ENCODE peak calls at places on chromosomes 16 and 17, in six cellular contexts. I is tibial nerve; U is cardiac muscle cell; R is pancreas; N is CD4-positive, alpha-beta memory T cell; F is naive thymus-derived CD4-positive, alpha-beta T cell. Q is an unnamed sample.

GRCh38 chr16:24852281-24852721 is 6.5 kb downstream of the SLC5A11 start:
- DNase-seq in I (no peak), U (no peak), R (no peak), N (no peak), F (no peak), Q (no peak)

GRCh38 chr16:23079683-23080221 is 69.5 kb downstream of the USP31 start:
- DNase-seq in I (no peak), U (no peak), R (peak; percentile 20), N (no peak), F (no peak), Q (no peak)

GRCh38 chr17:57356722-57357391 is 100.5 kb downstream of the MSI2 start:
- DNase-seq in I (no peak), U (no peak), R (no peak), N (no peak), F (no peak), Q (no peak)

GRCh38 chr17:37791434-37791833 is 46.6 kb upstream of the HNF1B start:
- DNase-seq in I (no peak), U (no peak), R (peak; percentile 35), N (peak; percentile 44), F (no peak), Q (no peak)

GRCh38 chr16:70737377-70738082 is 51.7 kb upstream of the MTSS2 start:
- DNase-seq in I (peak; percentile 64), U (peak; percentile 47), R (peak; percentile 36), N (peak; percentile 51), F (peak; percentile 41), Q (no peak)

GRCh38 chr17:40251576-40251975 is 32.5 kb downstream of the WIPF2 start:
- DNase-seq in I (peak; percentile 44), U (no peak), R (no peak), N (no peak), F (no peak), Q (no peak)

GRCh38 chr17:50514936-50515702 is 6.9 kb downstream of the MYCBPAP start:
- DNase-seq in I (peak; percentile 61), U (no peak), R (no peak), N (no peak), F (no peak), Q (no peak)

GRCh38 chr17:9522074-9522473 is 53.5 kb downstream of the STX8 start:
- DNase-seq in I (peak; percentile 18), U (peak; percentile 48), R (no peak), N (peak; percentile 19), F (no peak), Q (no peak)

GRCh38 chr16:54291107-54291980 is 4.8 kb upstream of the IRX3 start:
- DNase-seq in I (no peak), U (peak; percentile 53), R (no peak), N (no peak), F (no peak), Q (no peak)

GRCh38 chr16:53207810-53208752 is 153.3 kb downstream of the CHD9 start:
- DNase-seq in I (peak; percentile 52), U (peak; percentile 89), R (peak; percentile 29), N (no peak), F (no peak), Q (no peak)

GRCh38 chr17:76092526-76093413 is 10.8 kb downstream of the EXOC7 start:
- DNase-seq in I (no peak), U (no peak), R (no peak), N (no peak), F (no peak), Q (no peak)

GRCh38 chr17:43341705-43342600 is 56.8 kb upstream of the ARL4D start:
- DNase-seq in I (no peak), U (no peak), R (no peak), N (no peak), F (no peak), Q (no peak)

GRCh38 chr17:51325471-51325870 is 65.1 kb downstream of the UTP18 start:
- DNase-seq in I (no peak), U (no peak), R (no peak), N (no peak), F (no peak), Q (no peak)

GRCh38 chr17:7177954-7178477 is 1.2 kb downstream of the ASGR1 start:
- DNase-seq in I (no peak), U (peak; percentile 29), R (no peak), N (no peak), F (no peak), Q (no peak)

GRCh38 chr16:71626858-71627213 is 852 bp downstream of the MARVELD3 start:
- DNase-seq in I (no peak), U (no peak), R (peak; percentile 63), N (no peak), F (no peak), Q (no peak)

GRCh38 chr16:67967183-67967955 is 1.1 kb downstream of the SLC12A4 start:
- DNase-seq in I (no peak), U (peak; percentile 34), R (no peak), N (peak; percentile 17), F (no peak), Q (no peak)

GRCh38 chr17:73280191-73280590 is 18.5 kb upstream of the CPSF4L start:
- DNase-seq in I (no peak), U (no peak), R (no peak), N (no peak), F (no peak), Q (no peak)

GRCh38 chr17:2120550-2121335 is 65.8 kb downstream of the HIC1 start:
- DNase-seq in I (no peak), U (no peak), R (no peak), N (no peak), F (no peak), Q (no peak)

GRCh38 chr17:41504126-41504977 is 1.1 kb downstream of the KRT13 start:
- DNase-seq in I (no peak), U (no peak), R (no peak), N (no peak), F (no peak), Q (no peak)

GRCh38 chr17:58757162-58757613 is 1.5 kb downstream of the PPM1E start:
- DNase-seq in I (no peak), U (no peak), R (no peak), N (no peak), F (no peak), Q (no peak)

DNA sequence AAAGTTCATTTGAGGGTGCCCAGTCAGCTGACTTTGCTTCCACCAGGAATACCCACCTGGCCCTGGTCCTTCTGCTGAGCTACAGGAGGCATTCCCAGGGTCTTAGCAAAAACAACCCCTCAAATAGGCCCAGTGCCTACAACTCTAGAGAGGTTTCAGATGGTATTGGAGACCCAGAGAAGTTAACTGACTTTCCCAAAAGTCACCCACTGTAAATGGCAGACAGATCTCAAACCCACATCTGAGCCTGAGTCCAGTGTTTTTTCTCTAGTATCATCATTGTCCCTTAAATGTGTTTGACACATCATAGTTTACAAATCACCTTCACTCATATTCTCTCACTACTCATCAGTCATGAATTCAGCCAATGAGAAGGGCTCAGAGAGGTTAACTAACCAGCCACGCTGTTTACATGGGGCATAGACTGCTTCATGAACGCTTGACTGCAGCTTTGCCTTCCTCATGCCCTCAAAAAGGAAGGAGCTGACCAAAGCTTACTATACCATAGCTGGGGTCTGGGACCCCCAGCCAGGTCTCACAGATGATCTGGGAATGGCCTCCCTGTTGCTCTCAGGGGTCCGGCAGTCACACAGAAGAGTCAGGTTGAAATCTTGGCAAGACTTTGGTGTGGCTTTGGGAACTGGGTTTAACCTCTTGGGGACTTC is 3.7 kb downstream of the PHOSPHO1 start:
- DNase-seq in I (no peak), U (no peak), R (no peak), N (no peak), F (no peak), Q (no peak)
- H3K9me3 ChIP-seq in I (no peaks in the 10 kb centered on the region), U (no peaks in the 10 kb centered on the region), R (no peaks in the 10 kb centered on the region), N (no peaks in the 10 kb centered on the region), F (no peaks in the 10 kb centered on the region), Q (no peaks in the 10 kb centered on the region)

DNA sequence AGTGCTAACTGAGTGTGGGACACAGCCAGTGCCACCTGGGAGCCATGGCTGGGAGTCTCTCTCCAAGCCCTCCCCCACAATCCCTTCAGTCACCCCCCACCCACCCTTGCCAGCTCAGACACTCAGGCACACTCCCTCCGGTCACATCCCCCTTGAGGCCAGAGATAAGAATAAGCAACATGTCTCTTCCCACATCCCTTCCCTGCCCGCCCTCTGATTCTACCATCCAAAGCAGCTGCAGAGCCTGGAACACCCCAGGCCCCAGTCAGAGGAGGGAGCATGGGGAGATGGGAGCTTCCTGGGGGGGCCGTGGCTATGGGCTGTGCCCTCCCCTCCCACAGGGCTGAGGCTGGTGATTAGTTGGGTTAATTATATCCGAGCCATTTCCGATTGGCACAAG is 28.8 kb upstream of the MEIOC start:
- DNase-seq in I (no peak), U (no peak), R (no peak), N (no peak), F (no peak), Q (no peak)
- H3K9me3 ChIP-seq in I (peaks cover 3% of the 10 kb centered on the region), U (no peaks in the 10 kb centered on the region), R (no peaks in the 10 kb centered on the region), N (no peaks in the 10 kb centered on the region), F (no peaks in the 10 kb centered on the region), Q (peaks cover 1% of the 10 kb centered on the region)

GRCh38 chr16:35749253-35750141 is 2290.1 kb downstream of the TP53TG3F start:
- DNase-seq in I (no peak), U (no peak), R (no peak), N (no peak), F (no peak), Q (no peak)
- H3K9me3 ChIP-seq in I (peaks cover 88% of the 10 kb centered on the region), U (no peaks in the 10 kb centered on the region), R (no peaks in the 10 kb centered on the region), N (no peaks in the 10 kb centered on the region), F (no peaks in the 10 kb centered on the region), Q (no peaks in the 10 kb centered on the region)

DNA sequence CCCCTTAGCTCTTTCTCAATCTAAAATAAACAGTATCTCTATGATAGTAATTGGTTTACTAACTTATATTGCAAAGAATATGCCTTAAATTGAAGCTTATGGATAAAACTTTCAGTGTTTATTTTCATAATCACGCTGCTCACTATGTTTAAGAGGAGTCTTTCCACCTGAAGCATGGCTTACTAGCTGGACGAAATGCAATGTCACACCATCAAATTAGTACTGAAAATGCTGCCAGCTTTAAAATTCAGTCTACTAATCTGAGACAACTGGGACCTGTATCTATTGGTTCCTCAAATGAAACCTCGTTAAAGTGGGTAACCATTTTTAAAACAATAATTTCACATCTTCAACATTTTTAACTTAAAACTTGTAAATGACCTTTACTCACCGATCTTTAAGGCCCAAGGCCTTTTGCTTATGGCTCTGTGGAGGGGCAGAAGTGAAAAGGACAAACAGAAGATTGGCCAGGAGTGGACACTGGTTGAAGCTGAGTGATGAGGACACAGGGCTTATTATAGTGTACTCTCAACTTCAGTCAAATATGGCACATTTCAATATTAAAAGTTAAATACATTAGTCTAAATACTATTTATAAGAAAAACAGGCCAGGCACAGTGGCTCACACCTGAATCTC is 212.8 kb upstream of the WSB1 start:
- DNase-seq in I (no peak), U (no peak), R (no peak), N (no peak), F (no peak), Q (no peak)
- H3K9me3 ChIP-seq in I (no peaks in the 10 kb centered on the region), U (no peaks in the 10 kb centered on the region), R (no peaks in the 10 kb centered on the region), N (no peaks in the 10 kb centered on the region), F (no peaks in the 10 kb centered on the region), Q (no peaks in the 10 kb centered on the region)

GRCh38 chr16:3383045-3383448 is 17.8 kb downstream of the ZSCAN32 start:
- DNase-seq in I (no peak), U (no peak), R (no peak), N (no peak), F (no peak), Q (no peak)

GRCh38 chr16:3375680-3376079 is 20.0 kb downstream of the OR2C1 start:
- DNase-seq in I (no peak), U (no peak), R (no peak), N (no peak), F (no peak), Q (no peak)

DNA sequence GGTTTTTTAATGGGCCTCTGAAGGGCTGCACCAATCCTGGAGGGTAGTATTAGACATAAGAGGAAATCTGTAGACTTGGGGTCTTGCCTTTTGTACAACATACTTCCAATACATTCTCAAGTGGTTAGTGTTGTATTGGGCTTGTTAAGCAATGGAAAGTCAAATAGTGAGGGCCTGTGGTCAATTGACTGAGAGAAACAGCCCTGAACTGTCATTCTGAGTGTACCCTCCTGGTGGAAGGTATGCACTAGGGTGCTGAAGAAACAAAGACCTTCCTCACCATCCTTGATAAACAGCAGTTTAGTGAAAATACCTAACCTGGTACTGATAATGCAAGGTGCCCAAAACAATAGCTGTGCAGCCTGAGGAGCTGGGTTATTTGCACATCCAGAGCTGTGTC is 22.2 kb downstream of the OR2C1 start:
- DNase-seq in I (no peak), U (no peak), R (no peak), N (no peak), F (no peak), Q (no peak)
- H3K9me3 ChIP-seq in I (no peaks in the 10 kb centered on the region), U (peaks cover 10% of the 10 kb centered on the region), R (no peaks in the 10 kb centered on the region), N (peaks cover 56% of the 10 kb centered on the region), F (peaks cover 26% of the 10 kb centered on the region), Q (peaks cover 42% of the 10 kb centered on the region)

Q was measured in aorta.